ENCODE peak calls at places on chromosomes 2 and 18, in seven cellular contexts. G is natural killer cell treated with Interleukin-12 subunit alpha and Interleukin-12 subunit beta and Interleukin-15 and Interleukin-18, amount 100 ng/mL, for 72 hours; V is mucosa of gallbladder; I is NCI-H460; J is AG09309; E is HuH-7; F is cardiac fibroblast. X is an unnamed sample.

GRCh38 chr2:199590323-199590915 is 132.7 kb upstream of the SATB2 start:
- DNase-seq in G (no peak), V (no peak), I (no peak), J (no peak), E (no peak), F (no peak), X (no peak)

GRCh38 chr2:174516495-174517378 is 29.9 kb upstream of the GPR155 start:
- DNase-seq in G (no peak), V (no peak), I (no peak), J (no peak), E (no peak), F (no peak), X (no peak)

GRCh38 chr2:209936106-209936663 is 66.3 kb upstream of the RPE start:
- DNase-seq in G (no peak), V (no peak), I (no peak), J (no peak), E (no peak), F (peak; percentile 3), X (no peak)

GRCh38 chr18:73790582-73790981 is 357.1 kb downstream of the FBXO15 start:
- DNase-seq in G (no peak), V (no peak), I (no peak), J (no peak), E (no peak), F (no peak), X (no peak)

GRCh38 chr2:218236829-218237228 is 19.8 kb downstream of the ARPC2 start:
- DNase-seq in G (no peak), V (no peak), I (no peak), J (no peak), E (no peak), F (no peak), X (no peak)

GRCh38 chr2:72793798-72794447 is 31.9 kb downstream of the EXOC6B start:
- DNase-seq in G (no peak), V (no peak), I (no peak), J (no peak), E (no peak), F (peak; percentile 38), X (peak; percentile 71)

GRCh38 chr2:240983996-240984498 is 14.4 kb upstream of the SNED1 start:
- DNase-seq in G (peak; percentile 63), V (no peak), I (no peak), J (no peak), E (no peak), F (no peak), X (no peak)

GRCh38 chr2:8475349-8476045 is 206.4 kb upstream of the ID2 start:
- DNase-seq in G (no peak), V (no peak), I (no peak), J (no peak), E (peak; percentile 37), F (no peak), X (no peak)

GRCh38 chr2:56540901-56541300 is 357.1 kb downstream of the CCDC85A start:
- DNase-seq in G (no peak), V (no peak), I (no peak), J (no peak), E (no peak), F (no peak), X (no peak)

GRCh38 chr2:146572598-146572997 is 1272.2 kb upstream of the ACVR2A start:
- DNase-seq in G (no peak), V (no peak), I (no peak), J (no peak), E (no peak), F (peak; percentile 55), X (peak; percentile 10)

GRCh38 chr18:75167759-75168211 is 41.2 kb downstream of the PTGR3 start:
- DNase-seq in G (no peak), V (no peak), I (no peak), J (no peak), E (no peak), F (no peak), X (peak; percentile 6)

GRCh38 chr2:151159109-151159690 is 102.5 kb downstream of the RBM43 start:
- DNase-seq in G (no peak), V (no peak), I (no peak), J (no peak), E (no peak), F (no peak), X (no peak)

GRCh38 chr18:23710068-23710527 is 20.8 kb downstream of the LAMA3 start:
- DNase-seq in G (no peak), V (no peak), I (no peak), J (no peak), E (no peak), F (peak; percentile 62), X (peak; percentile 92)

GRCh38 chr2:104468846-104469245 is 385.1 kb upstream of the POU3F3 start:
- DNase-seq in G (no peak), V (no peak), I (no peak), J (no peak), E (no peak), F (no peak), X (no peak)

GRCh38 chr2:223760838-223761502 is 76.4 kb downstream of the AP1S3 start:
- DNase-seq in G (peak; percentile 87), V (peak; percentile 72), I (peak; percentile 72), J (peak; percentile 41), E (no peak), F (peak; percentile 89), X (no peak)

GRCh38 chr2:24342110-24342910 is 18.0 kb downstream of the ITSN2 start:
- DNase-seq in G (no peak), V (no peak), I (no peak), J (no peak), E (no peak), F (peak; percentile 40), X (no peak)

GRCh38 chr2:101559576-101559975 is 84.7 kb upstream of the RFX8 start:
- DNase-seq in G (no peak), V (no peak), I (no peak), J (no peak), E (no peak), F (peak; percentile 65), X (no peak)

GRCh38 chr2:207223051-207223450 is 57.3 kb upstream of the KLF7 start:
- DNase-seq in G (no peak), V (no peak), I (no peak), J (peak; percentile 23), E (no peak), F (peak; percentile 78), X (no peak)

GRCh38 chr2:207784898-207785297 is 15.2 kb upstream of the FZD5 start:
- DNase-seq in G (no peak), V (peak; percentile 22), I (no peak), J (no peak), E (no peak), F (no peak), X (no peak)

GRCh38 chr2:219116776-219117646 is 43.6 kb downstream of the NHEJ1 start:
- DNase-seq in G (no peak), V (no peak), I (no peak), J (no peak), E (no peak), F (no peak), X (no peak)

X was measured in cardiac muscle cell.